ENCODE peak calls at places on chromosome 12, in six cellular contexts. A is K562, F is pancreas, Z is left lung, B is SK-N-SH, L is Panc1. N is an unnamed sample.

GRCh38 chr12:72989458-72989947 is 717.3 kb downstream of the TRHDE start:
- DNase-seq in L (no peak), B (peak; percentile 5), Z (no peak), F (no peak), A (no peak), N (no peak)

GRCh38 chr12:75738486-75738885 is 227.1 kb upstream of the KRR1 start:
- DNase-seq in L (no peak), B (no peak), A (no peak), F (no peak), Z (no peak), N (no peak)

GRCh38 chr12:16027012-16027411 is 115.9 kb downstream of the DERA start:
- DNase-seq in B (no peak), F (no peak), L (no peak), A (no peak), Z (no peak), N (no peak)

GRCh38 chr12:39442895-39443703 is at the start of gene KIF21A:
- DNase-seq in A (peak; percentile 87), Z (peak; percentile 95), L (peak; percentile 80), F (peak; percentile 92), B (peak; percentile 93), N (peak; percentile 85)

GRCh38 chr12:132117558-132117875 is 26.6 kb downstream of the DDX51 start:
- DNase-seq in F (no peak), B (peak; percentile 78), Z (no peak), L (no peak), A (peak; percentile 46), N (no peak)

GRCh38 chr12:39581592-39581991 is 38.0 kb downstream of the ABCD2 start:
- DNase-seq in B (no peak), Z (no peak), A (no peak), L (no peak), F (no peak), N (no peak)

GRCh38 chr12:51813931-51814310 is 34.6 kb downstream of the FIGNL2 start:
- DNase-seq in B (no peak), Z (no peak), L (no peak), A (no peak), F (no peak), N (no peak)

GRCh38 chr12:10701226-10701681 is 21.9 kb downstream of the YBX3 start:
- DNase-seq in F (no peak), L (no peak), B (no peak), A (no peak), Z (no peak), N (no peak)

GRCh38 chr12:103821773-103822172 is 19.3 kb downstream of the NT5DC3 start:
- DNase-seq in Z (no peak), F (no peak), A (no peak), L (no peak), B (no peak), N (no peak)

GRCh38 chr12:78674311-78675085 is 190.1 kb upstream of the SYT1 start:
- DNase-seq in B (no peak), L (no peak), A (no peak), F (no peak), Z (no peak), N (no peak)

GRCh38 chr12:131852551-131853299 is 24.5 kb downstream of the MMP17 start:
- DNase-seq in A (no peak), F (no peak), B (no peak), L (no peak), Z (peak; percentile 65), N (no peak)

GRCh38 chr12:123063535-123063934 is 83.1 kb downstream of the ARL6IP4 start:
- DNase-seq in Z (no peak), A (peak; percentile 79), F (no peak), B (peak; percentile 58), L (no peak), N (no peak)

GRCh38 chr12:122003646-122004611 is 17.8 kb upstream of the BCL7A start:
- DNase-seq in L (no peak), Z (no peak), A (peak; percentile 45), F (no peak), B (no peak), N (no peak)

GRCh38 chr12:109877504-109878246 is 2.7 kb downstream of the GLTP start:
- DNase-seq in Z (no peak), B (no peak), L (no peak), F (no peak), A (no peak), N (no peak)

GRCh38 chr12:14824012-14824634 is 10.1 kb upstream of the SMCO3 start:
- DNase-seq in A (no peak), L (no peak), B (no peak), F (no peak), Z (no peak), N (no peak)

GRCh38 chr12:26122681-26123481 is 2.0 kb downstream of the BHLHE41 start:
- DNase-seq in B (peak; percentile 74), F (peak; percentile 69), L (peak; percentile 87), Z (peak; percentile 85), A (peak; percentile 26), N (peak; percentile 67)
- TF ChIP-seq CTCF in B (peak; percentile 57), F (no peak), L (peak; percentile 93), Z (no peak), A (no peak), N (peak; percentile 56)

DNA sequence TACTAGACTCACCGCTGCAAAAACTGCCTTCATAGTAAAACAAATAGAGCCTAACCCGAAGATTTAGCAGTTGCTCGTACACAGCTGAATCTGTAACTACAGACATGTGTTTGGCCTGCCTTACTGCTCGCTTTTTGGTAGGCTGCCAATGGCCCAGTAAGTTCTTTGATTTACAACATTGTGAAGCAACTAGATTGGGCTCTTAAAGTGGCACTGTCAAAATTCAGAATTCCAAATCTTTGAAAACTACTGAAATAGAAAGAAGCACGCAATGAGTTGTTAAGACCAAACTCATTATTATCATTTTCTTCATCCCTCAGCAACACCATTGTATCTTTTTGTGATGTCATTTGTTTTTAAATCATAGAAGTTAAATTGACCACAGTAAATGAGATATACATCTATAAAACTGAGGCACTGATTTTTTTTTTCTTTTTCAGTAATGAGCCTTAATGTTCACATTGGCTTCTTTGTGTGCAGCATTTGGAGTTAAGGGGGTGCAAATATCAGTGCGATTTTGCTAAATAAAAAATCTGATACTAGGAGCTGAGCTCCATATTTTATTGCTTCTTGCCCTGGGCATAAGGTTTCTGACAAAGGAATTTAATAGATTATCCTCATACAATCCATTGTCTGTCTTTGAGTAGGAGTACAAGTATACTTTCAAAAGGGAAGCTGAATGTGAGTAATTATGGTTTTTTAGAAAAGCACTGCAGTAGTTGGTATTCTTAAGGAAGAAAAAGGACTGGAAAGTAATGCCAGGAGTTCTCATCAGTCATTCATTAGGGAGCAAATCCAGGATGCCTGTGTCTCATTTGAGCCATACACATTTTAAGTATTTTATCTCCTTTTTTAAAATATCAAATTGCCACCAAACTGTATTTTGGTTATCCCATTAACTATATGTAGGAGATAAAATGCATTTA is 138.5 kb downstream of the KICS2 start:
- DNase-seq in B (peak; percentile 37), F (peak; percentile 88), L (no peak), Z (no peak), A (no peak), N (peak; percentile 28)
- H3K4me1 ChIP-seq in B (peaks cover 27% of the 10 kb centered on the region), F (peaks cover 51% of the 10 kb centered on the region), L (peaks cover 14% of the 10 kb centered on the region), Z (peaks cover 25% of the 10 kb centered on the region), A (no peaks in the 10 kb centered on the region), N (peaks cover 13% of the 10 kb centered on the region)

GRCh38 chr12:7161327-7161726 is 28.2 kb upstream of the PEX5 start:
- DNase-seq in L (no peak), Z (no peak), A (no peak), B (no peak), F (no peak), N (no peak)

GRCh38 chr12:7158866-7159600 is 28.9 kb downstream of the CLSTN3 start:
- DNase-seq in A (no peak), Z (no peak), F (no peak), B (no peak), L (no peak), N (no peak)

GRCh38 chr12:7161811-7162210 is 27.7 kb upstream of the PEX5 start:
- DNase-seq in Z (no peak), A (no peak), F (no peak), B (no peak), L (no peak), N (no peak)

GRCh38 chr12:7160183-7160582 is 29.3 kb upstream of the PEX5 start:
- DNase-seq in L (no peak), Z (no peak), B (no peak), F (no peak), A (no peak), N (no peak)

DNA sequence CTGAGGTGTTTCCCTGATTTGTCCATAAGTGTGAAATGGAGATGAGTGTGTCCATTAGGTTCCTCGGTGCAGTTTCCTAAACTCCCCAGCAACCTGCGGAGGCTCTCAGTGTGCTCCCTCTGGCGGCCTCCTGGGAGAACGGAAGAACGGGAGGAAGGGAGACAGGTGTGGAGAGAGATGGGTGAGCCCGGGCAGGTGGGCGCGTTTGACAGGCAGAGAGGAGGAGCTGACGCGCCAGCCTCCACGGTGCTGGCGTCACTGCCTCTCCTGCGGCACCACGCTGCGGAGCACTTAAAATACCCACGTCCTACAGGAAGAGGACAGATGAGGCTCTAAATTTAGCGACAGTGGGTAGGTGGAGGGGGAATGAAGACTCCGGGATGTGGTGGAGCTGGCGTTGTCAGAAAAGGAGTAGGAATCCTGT is 26.8 kb upstream of the PEX5 start:
- DNase-seq in B (no peak), L (no peak), A (peak; percentile 43), Z (no peak), F (peak; percentile 46), N (no peak)
- TF ChIP-seq CTCF in B (no peak), L (peak; percentile 79), A (peak; percentile 64), Z (peak; percentile 44), F (peak; percentile 43), N (peak; percentile 38)

DNA sequence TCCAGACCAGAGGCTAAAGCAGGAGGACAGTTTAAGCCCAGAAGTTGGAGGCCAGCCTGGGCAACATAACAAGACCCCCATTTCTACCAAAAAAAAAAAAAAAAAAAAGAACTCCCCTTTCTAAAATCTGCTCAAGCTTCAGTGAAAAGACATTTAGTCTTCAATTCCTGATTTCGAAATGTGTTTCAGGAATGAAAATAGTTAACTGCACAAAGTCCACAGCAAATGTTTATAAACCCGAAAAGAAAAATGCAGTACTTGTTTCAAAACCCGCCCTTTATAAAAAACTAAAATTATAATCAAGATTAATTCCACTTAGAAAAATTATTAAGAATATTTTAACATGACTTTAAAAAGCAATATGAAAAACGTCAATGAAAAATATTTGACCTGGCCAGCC is 12.1 kb downstream of the ATXN2 start:
- DNase-seq in L (no peak), B (no peak), Z (no peak), F (no peak), A (no peak), N (no peak)
- H3K4me1 ChIP-seq in L (peaks cover 6% of the 10 kb centered on the region), B (no peaks in the 10 kb centered on the region), Z (peaks cover 14% of the 10 kb centered on the region), F (peaks cover 5% of the 10 kb centered on the region), A (peaks cover 8% of the 10 kb centered on the region), N (peaks cover 5% of the 10 kb centered on the region)

GRCh38 chr12:81086342-81086741 is 8.5 kb downstream of the ACSS3 start:
- DNase-seq in Z (no peak), B (no peak), F (no peak), A (no peak), L (no peak), N (no peak)

GRCh38 chr12:81083018-81083417 is 5.1 kb downstream of the ACSS3 start:
- DNase-seq in F (no peak), B (no peak), Z (no peak), A (no peak), L (no peak), N (no peak)

GRCh38 chr12:81083906-81084513 is 6.1 kb downstream of the ACSS3 start:
- DNase-seq in Z (no peak), L (no peak), F (no peak), B (no peak), A (no peak), N (no peak)

GRCh38 chr12:81085832-81086231 is 8.0 kb downstream of the ACSS3 start:
- DNase-seq in A (no peak), F (no peak), Z (no peak), L (no peak), B (no peak), N (no peak)

GRCh38 chr12:81084848-81085350 is 7.0 kb downstream of the ACSS3 start:
- DNase-seq in Z (no peak), L (no peak), A (no peak), B (no peak), F (no peak), N (no peak)
- TF ChIP-seq CTCF in Z (no peak), L (no peak), A (no peak), B (no peak), F (no peak), N (no peak)

N was measured in heart right ventricle.